ENCODE peak calls at places on chromosomes 7 and 10, in ten cellular contexts. A, X, P, B, J, G, F, M, O and S are unnamed samples.
A peak's percentile ranks its signal among the peaks of the same experiment; 100 is the strongest.

GRCh38 chr10:71217266-71218045 is 5.1 kb downstream of the UNC5B start:
- DNase-seq in O (peak; percentile 56), A (no peak), F (no peak), P (no peak), B (no peak), J (peak; percentile 4), X (no peak), G (peak; percentile 52), M (no peak), S (no peak)

GRCh38 chr10:97612386-97612785 is 20.9 kb downstream of the MORN4 start:
- DNase-seq in O (peak; percentile 69), P (no peak), X (no peak), J (peak; percentile 18), F (peak; percentile 9), M (no peak), B (no peak), G (no peak), A (no peak), S (peak; percentile 20)

GRCh38 chr7:2968616-2969397 is 74.9 kb downstream of the CARD11 start:
- DNase-seq in G (peak; percentile 0), B (peak; percentile 16), P (no peak), X (no peak), O (peak; percentile 29), A (peak; percentile 22), J (no peak), F (no peak), M (no peak), S (no peak)

GRCh38 chr7:20201380-20201779 is 15.8 kb downstream of the MACC1 start:
- DNase-seq in G (no peak), J (no peak), O (no peak), M (no peak), F (no peak), B (no peak), X (no peak), P (no peak), A (peak; percentile 44), S (no peak)

GRCh38 chr10:75935650-75936400 is 504.4 kb downstream of the LRMDA start:
- DNase-seq in O (no peak), X (no peak), B (no peak), G (no peak), A (no peak), P (no peak), F (no peak), J (no peak), M (no peak), S (peak; percentile 9)

GRCh38 chr10:24207781-24208611 is 942 bp upstream of the KIAA1217 start:
- DNase-seq in A (no peak), X (no peak), F (no peak), B (no peak), M (peak; percentile 35), G (peak; percentile 45), P (no peak), J (no peak), O (peak; percentile 87), S (peak; percentile 53)

GRCh38 chr7:3033581-3033980 is 10.1 kb downstream of the CARD11 start:
- DNase-seq in A (no peak), G (no peak), J (no peak), B (no peak), X (no peak), M (no peak), F (no peak), P (no peak), O (no peak), S (no peak)

GRCh38 chr10:111297351-111297848 is 220.6 kb downstream of the ADRA2A start:
- DNase-seq in J (no peak), X (no peak), B (no peak), F (no peak), O (no peak), P (no peak), A (no peak), M (no peak), G (no peak), S (no peak)

GRCh38 chr10:114902151-114902550 is 35.8 kb upstream of the TRUB1 start:
- DNase-seq in X (no peak), J (no peak), F (no peak), P (no peak), M (no peak), O (no peak), G (no peak), A (no peak), B (no peak), S (no peak)

GRCh38 chr10:80148166-80148805 is 15.8 kb downstream of the PLAC9 start:
- DNase-seq in F (no peak), B (no peak), G (no peak), O (no peak), J (no peak), A (no peak), X (no peak), P (no peak), M (no peak), S (no peak)

GRCh38 chr10:86362566-86363183 is 3.9 kb downstream of the GRID1 start:
- DNase-seq in P (no peak), X (no peak), O (peak; percentile 45), B (no peak), J (no peak), F (no peak), G (no peak), A (peak; percentile 24), M (no peak), S (no peak)

GRCh38 chr7:44235582-44236332 is 35.0 kb downstream of the YKT6 start:
- DNase-seq in F (no peak), B (no peak), M (no peak), G (no peak), J (no peak), P (no peak), X (no peak), A (no peak), O (peak; percentile 88), S (no peak)

GRCh38 chr7:84729284-84729683 is 457.6 kb downstream of the SEMA3D start:
- DNase-seq in B (no peak), F (no peak), J (peak; percentile 66), G (no peak), M (no peak), A (no peak), O (no peak), P (no peak), X (no peak), S (no peak)

GRCh38 chr10:45375716-45376231 is 1.8 kb downstream of the ALOX5 start:
- DNase-seq in G (no peak), A (no peak), F (no peak), X (no peak), P (no peak), B (no peak), J (no peak), M (no peak), O (no peak), S (no peak)

GRCh38 chr10:128880221-128880620 is 586.8 kb upstream of the MGMT start:
- DNase-seq in X (no peak), J (no peak), B (no peak), G (no peak), F (no peak), P (no peak), M (no peak), A (no peak), O (no peak), S (no peak)

GRCh38 chr7:1169409-1170368 is 9.7 kb upstream of the ZFAND2A start:
- DNase-seq in P (peak; percentile 63), X (peak; percentile 86), A (peak; percentile 81), F (peak; percentile 93), J (no peak), B (peak; percentile 74), M (peak; percentile 84), G (peak; percentile 94), O (peak; percentile 87), S (peak; percentile 79)

GRCh38 chr7:65338346-65338745 is 35.3 kb upstream of the ZNF92 start:
- DNase-seq in M (no peak), J (no peak), X (no peak), P (no peak), G (no peak), A (no peak), O (no peak), B (no peak), F (no peak), S (no peak)

GRCh38 chr7:24831240-24831639 is 74.0 kb upstream of the GSDME start:
- DNase-seq in F (no peak), P (no peak), B (no peak), G (no peak), J (no peak), X (no peak), A (no peak), O (no peak), M (no peak), S (no peak)

GRCh38 chr7:158587425-158588084 is at the start of gene PTPRN2:
- DNase-seq in O (peak; percentile 72), G (peak; percentile 73), P (no peak), B (peak; percentile 72), F (peak; percentile 42), A (peak; percentile 60), X (peak; percentile 35), M (peak; percentile 59), J (no peak), S (peak; percentile 52)
- H3K27me3 ChIP-seq in O (peaks cover 11% of the 10 kb centered on the region), G (no peaks in the 10 kb centered on the region), P (peaks cover 39% of the 10 kb centered on the region), B (peaks cover 17% of the 10 kb centered on the region), F (peaks cover 16% of the 10 kb centered on the region), A (peaks cover 67% of the 10 kb centered on the region), X (peaks cover 37% of the 10 kb centered on the region), M (peaks cover 61% of the 10 kb centered on the region), J (peaks cover 36% of the 10 kb centered on the region), S (peaks cover 8% of the 10 kb centered on the region)

GRCh38 chr10:15344876-15345285 is 26.2 kb downstream of the FAM171A1 start:
- DNase-seq in O (peak; percentile 14), A (no peak), J (peak; percentile 38), X (no peak), M (no peak), G (peak; percentile 40), F (no peak), B (no peak), P (no peak), S (no peak)
- H3K27ac ChIP-seq in O (no peak overlapping the region), A (no peak overlapping the region), J (no peak overlapping the region), X (peak overlapping the region; percentile 44), M (peak overlapping the region; percentile 73), G (no peak overlapping the region), F (no peak overlapping the region), B (peak overlapping the region; percentile 78), P (no peak overlapping the region), S (no peak overlapping the region)

GRCh38 chr10:101287183-101287830 is 58.0 kb upstream of the LBX1 start:
- DNase-seq in J (no peak), G (no peak), P (no peak), O (no peak), X (no peak), M (no peak), F (no peak), B (no peak), A (no peak), S (no peak)
- H3K27me3 ChIP-seq in J (peaks cover 95% of the 10 kb centered on the region), G (no peaks in the 10 kb centered on the region), P (peaks cover 17% of the 10 kb centered on the region), O (peaks cover 37% of the 10 kb centered on the region), X (peaks cover 73% of the 10 kb centered on the region), M (peaks cover 96% of the 10 kb centered on the region), F (peaks cover 49% of the 10 kb centered on the region), B (peaks cover 15% of the 10 kb centered on the region), A (peaks cover 100% of the 10 kb centered on the region), S (peaks cover 13% of the 10 kb centered on the region)

DNA sequence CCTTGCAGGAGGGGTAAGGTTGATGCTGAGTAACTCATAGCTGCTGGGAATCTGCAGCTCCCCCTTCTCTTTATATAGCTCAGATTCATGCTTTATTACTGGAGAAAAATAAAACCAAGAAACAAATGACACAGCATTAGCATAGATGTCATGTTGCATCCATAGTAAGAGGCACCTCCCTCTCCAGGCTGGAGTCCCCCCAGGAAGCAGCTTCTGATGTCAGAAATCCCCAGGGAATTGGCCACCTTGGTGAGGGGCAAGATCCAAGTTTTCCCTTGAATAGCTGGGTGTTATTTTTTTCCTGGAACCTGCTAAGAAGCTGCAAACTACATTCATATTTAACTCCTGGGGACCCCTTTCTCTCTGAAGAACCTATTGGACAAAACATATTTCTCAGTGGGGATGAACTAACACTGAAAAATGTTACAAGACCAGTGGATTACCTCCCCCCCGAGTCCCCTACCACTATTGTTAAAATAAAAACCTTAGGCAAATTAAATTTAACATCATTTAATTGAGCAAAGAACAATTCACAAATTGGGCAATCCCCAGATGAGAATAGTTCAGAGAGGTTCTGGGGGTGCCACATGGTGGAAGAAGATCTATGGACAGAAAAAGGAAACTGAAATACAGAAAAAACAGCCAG is 163.7 kb upstream of the NAMPT start:
- DNase-seq in A (no peak), X (no peak), G (no peak), O (no peak), B (no peak), M (no peak), P (no peak), J (no peak), F (no peak), S (no peak)
- H3K27ac ChIP-seq in A (no peak overlapping the region), X (peak overlapping the region; percentile 62), G (no peak overlapping the region), O (no peak overlapping the region), B (no peak overlapping the region), M (no peak overlapping the region), P (no peak overlapping the region), J (no peak overlapping the region), F (no peak overlapping the region), S (no peak overlapping the region)